ENCODE peak calls at places on chromosomes 3 and 15, in six cellular contexts. I is HCT116, V is fibroblast of lung, P is PC-3, K is H9, Z is mammary epithelial cell. O is an unnamed sample.

GRCh38 chr3:184620101-184620798 is 58.7 kb downstream of the EPHB3 start:
- DNase-seq in P (peak; percentile 73), I (no peak), Z (peak; percentile 70), K (no peak), V (no peak), O (no peak)

GRCh38 chr3:49673715-49674490 is at the start of gene APEH:
- DNase-seq in I (peak; percentile 97), Z (peak; percentile 98), K (peak; percentile 98), P (peak; percentile 98), V (peak; percentile 97), O (peak; percentile 99)

GRCh38 chr15:75397494-75397893 is 29.1 kb upstream of the MAN2C1 start:
- DNase-seq in Z (peak; percentile 3), V (no peak), I (no peak), P (no peak), K (no peak), O (no peak)

GRCh38 chr15:50051811-50052419 is 67.1 kb downstream of the ATP8B4 start:
- DNase-seq in Z (peak; percentile 67), I (peak; percentile 41), K (peak; percentile 41), V (peak; percentile 93), P (peak; percentile 87), O (peak; percentile 62)

GRCh38 chr3:65597952-65598413 is 440.7 kb downstream of the MAGI1 start:
- DNase-seq in V (no peak), I (no peak), K (peak; percentile 87), P (no peak), Z (no peak), O (peak; percentile 87)

GRCh38 chr3:124784686-124785382 is 54.6 kb downstream of the UMPS start:
- DNase-seq in V (no peak), P (no peak), I (no peak), Z (peak; percentile 17), K (no peak), O (no peak)

GRCh38 chr15:71743861-71744382 is 66.4 kb upstream of the NR2E3 start:
- DNase-seq in K (no peak), V (peak; percentile 63), Z (peak; percentile 21), P (peak; percentile 64), I (no peak), O (peak; percentile 78)

GRCh38 chr3:55235416-55235815 is 251.7 kb downstream of the WNT5A start:
- DNase-seq in Z (no peak), V (no peak), P (no peak), K (no peak), I (no peak), O (no peak)

GRCh38 chr15:33393552-33393951 is 82.8 kb downstream of the RYR3 start:
- DNase-seq in P (no peak), I (no peak), K (no peak), V (no peak), Z (no peak), O (no peak)

GRCh38 chr3:138440137-138440536 is 5.7 kb downstream of the ESYT3 start:
- DNase-seq in Z (no peak), K (no peak), I (no peak), V (no peak), P (no peak), O (no peak)

GRCh38 chr3:31129241-31129640 is 234.8 kb upstream of the GADL1 start:
- DNase-seq in K (no peak), I (no peak), Z (no peak), V (no peak), P (no peak), O (no peak)

GRCh38 chr3:120741837-120742197 is 499 bp downstream of the RABL3 start:
- DNase-seq in V (peak; percentile 61), P (no peak), K (no peak), Z (no peak), I (peak; percentile 18), O (no peak)

GRCh38 chr3:152284906-152285305 is 16.2 kb downstream of the MBNL1 start:
- DNase-seq in I (no peak), V (no peak), Z (no peak), P (no peak), K (no peak), O (no peak)

GRCh38 chr15:59200560-59200959 is 6.1 kb upstream of the LDHAL6B start:
- DNase-seq in I (no peak), V (no peak), P (peak; percentile 50), Z (no peak), K (no peak), O (no peak)

GRCh38 chr3:175111036-175111435 is 251.9 kb downstream of the NAALADL2 start:
- DNase-seq in V (peak; percentile 76), Z (no peak), K (no peak), I (no peak), P (no peak), O (no peak)

GRCh38 chr3:77247817-77248216 is 207.9 kb downstream of the ROBO2 start:
- DNase-seq in K (no peak), Z (no peak), V (no peak), P (no peak), I (no peak), O (no peak)

GRCh38 chr3:134299185-134299887 is 48.7 kb upstream of the RYK start:
- DNase-seq in P (peak; percentile 43), Z (peak; percentile 27), I (no peak), K (no peak), V (peak; percentile 65), O (peak; percentile 47)

GRCh38 chr3:27467545-27467944 is 16.6 kb downstream of the SLC4A7 start:
- DNase-seq in V (peak; percentile 75), I (no peak), P (peak; percentile 72), Z (peak; percentile 14), K (no peak), O (no peak)

GRCh38 chr3:120516142-120516541 is 65.3 kb upstream of the FSTL1 start:
- DNase-seq in V (no peak), K (no peak), P (no peak), I (no peak), Z (no peak), O (no peak)

GRCh38 chr3:100865442-100865841 is 127.8 kb downstream of the ABI3BP start:
- DNase-seq in K (no peak), I (no peak), V (peak; percentile 46), P (peak; percentile 67), Z (no peak), O (no peak)

GRCh38 chr3:11544413-11545181 is 99.1 kb downstream of the VGLL4 start:
- DNase-seq in Z (no peak), V (peak; percentile 62), I (no peak), K (no peak), P (no peak), O (peak; percentile 55)

GRCh38 chr3:14871456-14872200 is 52.9 kb downstream of the FGD5 start:
- DNase-seq in V (peak; percentile 45), Z (no peak), I (no peak), K (no peak), P (no peak), O (no peak)

GRCh38 chr3:13519392-13519791 is 29.5 kb upstream of the FBLN2 start:
- DNase-seq in I (no peak), P (no peak), V (no peak), Z (no peak), K (peak; percentile 63), O (no peak)
- H3K27ac ChIP-seq in I (no peak overlapping the region), P (no peak overlapping the region), V (no peak overlapping the region), Z (no peak overlapping the region), K (no peak overlapping the region), O (no peak overlapping the region)

GRCh38 chr3:71559021-71559420 is 24.5 kb downstream of the FOXP1 start:
- DNase-seq in K (no peak), V (no peak), I (no peak), Z (no peak), P (no peak), O (no peak)
- H2AFZ ChIP-seq in K (no peak overlapping the region), V (no peak overlapping the region), I (no peak overlapping the region), Z (no peak overlapping the region), P (no peak overlapping the region), O (no peak overlapping the region)

GRCh38 chr3:169104972-169105371 is 558.5 kb downstream of the MECOM start:
- DNase-seq in K (no peak), Z (no peak), P (peak; percentile 46), V (peak; percentile 64), I (peak; percentile 7), O (no peak)

GRCh38 chr3:169100616-169101015 is 562.9 kb downstream of the MECOM start:
- DNase-seq in I (no peak), Z (no peak), P (no peak), K (no peak), V (no peak), O (no peak)

GRCh38 chr3:169106662-169107061 is 556.9 kb downstream of the MECOM start:
- DNase-seq in P (no peak), Z (no peak), K (no peak), I (no peak), V (peak; percentile 26), O (no peak)

GRCh38 chr3:169103941-169104340 is 559.6 kb downstream of the MECOM start:
- DNase-seq in Z (no peak), I (no peak), V (no peak), K (no peak), P (no peak), O (no peak)

GRCh38 chr3:169104541-169104940 is 559.0 kb downstream of the MECOM start:
- DNase-seq in V (peak; percentile 81), K (no peak), P (peak; percentile 67), Z (peak; percentile 73), I (peak; percentile 32), O (no peak)
- H3K4me2 ChIP-seq in V (peak overlapping the region; percentile 17), K (no peak overlapping the region), P (peak overlapping the region; percentile 33), Z (peak overlapping the region; percentile 37), I (peak overlapping the region; percentile 34), O (no peak overlapping the region)

GRCh38 chr3:13455644-13456043 is 24.5 kb upstream of the HDAC11 start:
- DNase-seq in K (no peak), Z (no peak), P (no peak), I (no peak), V (no peak), O (no peak)
- H3K27ac ChIP-seq in K (no peak overlapping the region), Z (peak overlapping the region; percentile 16), P (no peak overlapping the region), I (no peak overlapping the region), V (no peak overlapping the region), O (no peak overlapping the region)

GRCh38 chr3:58575986-58576652 is 1.1 kb downstream of the FAM107A start:
- DNase-seq in P (no peak), I (no peak), V (no peak), K (no peak), Z (no peak), O (no peak)
- H2AFZ ChIP-seq in P (no peak overlapping the region), I (no peak overlapping the region), V (no peak overlapping the region), K (no peak overlapping the region), Z (no peak overlapping the region), O (no peak overlapping the region)

DNA sequence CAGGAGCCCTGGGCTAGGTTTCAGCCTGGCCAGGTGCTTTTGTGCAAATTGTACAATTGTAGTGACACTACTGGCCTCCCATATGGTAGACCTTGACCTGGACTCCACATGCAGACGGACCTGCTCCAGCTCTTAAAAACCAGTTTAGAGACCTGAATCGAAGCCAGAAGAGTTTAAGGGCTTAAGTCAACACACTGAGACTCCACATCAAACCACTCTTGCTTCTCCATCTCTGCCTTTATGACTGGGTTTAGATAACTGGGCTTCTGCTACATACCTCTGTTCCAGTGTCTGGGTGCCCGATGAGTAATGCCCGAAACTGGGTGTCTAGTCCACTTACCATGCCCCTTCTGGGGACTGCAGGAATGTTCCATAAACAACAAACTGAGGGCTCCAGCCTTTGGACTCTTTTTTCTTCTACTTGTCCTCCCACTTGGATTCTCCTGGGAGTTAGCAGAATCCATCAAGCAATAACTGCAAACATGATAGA is 32.8 kb downstream of the TMEM212 start:
- DNase-seq in K (no peak), I (no peak), V (no peak), Z (peak; percentile 60), P (peak; percentile 21), O (no peak)
- H3K4me2 ChIP-seq in K (no peak overlapping the region), I (no peak overlapping the region), V (no peak overlapping the region), Z (peak overlapping the region; percentile 1), P (no peak overlapping the region), O (no peak overlapping the region)

O was measured in neural progenitor cell.